ENCODE peak calls at places on chromosomes 1 and 21, in seven cellular contexts. N, I, L, M, H, R and Z are unnamed samples.

GRCh38 chr1:42170779-42171621 is 6.5 kb upstream of the GUCA2A start:
- DNase-seq in N (no peak), I (no peak), L (no peak), M (peak), H (no peak), R (no peak), Z (no peak)

GRCh38 chr1:244789276-244789580 is 46.2 kb upstream of the COX20 start:
- DNase-seq in N (no peak), I (no peak), L (no peak), M (no peak), H (no peak), R (no peak), Z (no peak)

GRCh38 chr1:244758700-244759099 is 76.8 kb upstream of the COX20 start:
- DNase-seq in N (no peak), I (no peak), L (no peak), M (no peak), H (no peak), R (no peak), Z (no peak)

GRCh38 chr1:239126881-239127280 is 259.5 kb upstream of the CHRM3 start:
- DNase-seq in N (no peak), I (no peak), L (no peak), M (no peak), H (no peak), R (no peak), Z (no peak)

GRCh38 chr21:34928637-34929036 is 120.5 kb downstream of the RUNX1 start:
- DNase-seq in N (no peak), I (no peak), L (no peak), M (no peak), H (no peak), R (no peak), Z (no peak)

GRCh38 chr1:84603941-84604830 is 29.9 kb upstream of the CTBS start:
- DNase-seq in N (no peak), I (peak), L (peak), M (no peak), H (no peak), R (peak), Z (no peak)

GRCh38 chr1:211676106-211676583 is 724 bp upstream of the NEK2 start:
- DNase-seq in N (no peak), I (no peak), L (no peak), M (no peak), H (no peak), R (no peak), Z (no peak)

GRCh38 chr1:7827134-7827955 is 25.5 kb downstream of the UTS2 start:
- DNase-seq in N (no peak), I (no peak), L (peak), M (no peak), H (no peak), R (peak), Z (no peak)

GRCh38 chr1:172487550-172487949 is 43.7 kb upstream of the PIGC start:
- DNase-seq in N (no peak), I (no peak), L (no peak), M (no peak), H (no peak), R (no peak), Z (no peak)

GRCh38 chr1:184299076-184299790 is 87.6 kb upstream of the C1orf21 start:
- DNase-seq in N (no peak), I (no peak), L (peak), M (no peak), H (peak), R (peak), Z (no peak)

GRCh38 chr1:183090386-183091006 is 67.3 kb downstream of the LAMC1 start:
- DNase-seq in N (no peak), I (no peak), L (peak), M (no peak), H (no peak), R (peak), Z (no peak)

GRCh38 chr1:30010506-30011106 is 712.8 kb downstream of the MATN1 start:
- DNase-seq in N (no peak), I (no peak), L (no peak), M (no peak), H (no peak), R (no peak), Z (no peak)

GRCh38 chr1:218123968-218124367 is 161.1 kb upstream of the RRP15 start:
- DNase-seq in N (no peak), I (no peak), L (no peak), M (no peak), H (no peak), R (no peak), Z (no peak)

GRCh38 chr1:207993477-207994445 is 82.8 kb upstream of the CD34 start:
- DNase-seq in N (peak), I (no peak), L (no peak), M (no peak), H (peak), R (peak), Z (no peak)

GRCh38 chr1:100860397-100860991 is 34.1 kb downstream of the EXTL2 start:
- DNase-seq in N (no peak), I (no peak), L (peak), M (no peak), H (no peak), R (peak), Z (no peak)

GRCh38 chr1:45254490-45254889 is 48.1 kb upstream of the ZSWIM5 start:
- DNase-seq in N (no peak), I (no peak), L (no peak), M (no peak), H (no peak), R (no peak), Z (no peak)

GRCh38 chr1:117569956-117570355 is 35.9 kb upstream of the TENT5C start:
- DNase-seq in N (no peak), I (no peak), L (no peak), M (no peak), H (peak), R (no peak), Z (no peak)

GRCh38 chr21:22961248-22961647 is 1963.0 kb downstream of the NCAM2 start:
- DNase-seq in N (no peak), I (no peak), L (no peak), M (no peak), H (no peak), R (no peak), Z (no peak)

GRCh38 chr1:59705849-59706599 is 108.7 kb upstream of the HOOK1 start:
- DNase-seq in N (no peak), I (no peak), L (peak), M (no peak), H (no peak), R (peak), Z (no peak)

GRCh38 chr1:198771562-198772153 is 132.8 kb downstream of the PTPRC start:
- DNase-seq in N (peak), I (no peak), L (peak), M (no peak), H (peak), R (peak), Z (peak)

GRCh38 chr1:106055900-106056299 is 1000.6 kb upstream of the PRMT6 start:
- DNase-seq in N (no peak), I (no peak), L (no peak), M (no peak), H (no peak), R (no peak), Z (no peak)

GRCh38 chr1:6245086-6245868 is 1.3 kb downstream of the HES3 start:
- DNase-seq in N (peak), I (peak), L (peak), M (peak), H (peak), R (peak), Z (peak)

GRCh38 chr21:28261291-28261690 is 731.4 kb downstream of the LTN1 start:
- DNase-seq in N (no peak), I (no peak), L (peak), M (no peak), H (no peak), R (no peak), Z (no peak)

GRCh38 chr1:64471724-64472276 is 1.9 kb downstream of the CACHD1 start:
- DNase-seq in N (no peak), I (no peak), L (peak), M (no peak), H (no peak), R (peak), Z (no peak)

GRCh38 chr21:39041815-39042214 is 141.4 kb downstream of the PSMG1 start:
- DNase-seq in N (no peak), I (no peak), L (no peak), M (no peak), H (no peak), R (no peak), Z (no peak)

GRCh38 chr1:168482106-168482505 is 61.7 kb downstream of the XCL2 start:
- DNase-seq in N (no peak), I (no peak), L (peak), M (no peak), H (no peak), R (no peak), Z (no peak)

GRCh38 chr1:9482816-9483572 is 56.3 kb upstream of the SLC25A33 start:
- DNase-seq in N (no peak), I (no peak), L (no peak), M (no peak), H (peak), R (no peak), Z (no peak)

GRCh38 chr1:155379180-155379876 is 58.6 kb downstream of the RUSC1 start:
- DNase-seq in N (no peak), I (no peak), L (peak), M (no peak), H (peak), R (peak), Z (peak)

GRCh38 chr1:1832151-1832550 is 53.9 kb upstream of the NADK start:
- DNase-seq in N (no peak), I (no peak), L (no peak), M (no peak), H (peak), R (no peak), Z (no peak)

GRCh38 chr1:36091141-36091540 is 2.4 kb downstream of the ADPRS start:
- DNase-seq in N (no peak), I (no peak), L (no peak), M (peak), H (no peak), R (no peak), Z (no peak)

GRCh38 chr1:24966724-24967346 is 36.8 kb upstream of the RUNX3 start:
- DNase-seq in N (peak), I (no peak), L (peak), M (no peak), H (no peak), R (peak), Z (peak)

GRCh38 chr1:174800221-174800791 is 199.4 kb upstream of the CACYBP start:
- DNase-seq in N (no peak), I (no peak), L (peak), M (no peak), H (peak), R (peak), Z (no peak)

GRCh38 chr1:99766378-99766800 is at the start of gene FRRS1:
- DNase-seq in N (peak), I (peak), L (peak), M (peak), H (peak), R (peak), Z (peak)

GRCh38 chr1:179820216-179820970 is 57.2 kb downstream of the TOR1AIP2 start:
- DNase-seq in N (no peak), I (no peak), L (no peak), M (no peak), H (no peak), R (no peak), Z (no peak)

GRCh38 chr1:243746736-243747135 is 103.3 kb downstream of the AKT3 start:
- DNase-seq in N (no peak), I (no peak), L (no peak), M (no peak), H (no peak), R (no peak), Z (no peak)

GRCh38 chr1:62508187-62508758 is 71.4 kb downstream of the USP1 start:
- DNase-seq in N (peak), I (peak), L (peak), M (no peak), H (peak), R (peak), Z (peak)

GRCh38 chr1:215526147-215526845 is 40.8 kb upstream of the KCTD3 start:
- DNase-seq in N (peak), I (peak), L (peak), M (no peak), H (peak), R (peak), Z (peak)

GRCh38 chr1:221137668-221138067 is 258.4 kb downstream of the HLX start:
- DNase-seq in N (no peak), I (no peak), L (no peak), M (no peak), H (no peak), R (peak), Z (no peak)

GRCh38 chr1:24745711-24746582 is 700 bp downstream of the CLIC4 start:
- DNase-seq in N (peak), I (no peak), L (peak), M (peak), H (peak), R (peak), Z (no peak)

GRCh38 chr21:29080454-29080930 is 7.0 kb upstream of the CCT8 start:
- DNase-seq in N (peak), I (no peak), L (no peak), M (no peak), H (no peak), R (no peak), Z (no peak)

GRCh38 chr1:195105773-195106172 is 1502.5 kb downstream of the KCNT2 start:
- DNase-seq in N (no peak), I (no peak), L (no peak), M (no peak), H (no peak), R (no peak), Z (no peak)

GRCh38 chr1:195105281-195105680 is 1503.0 kb downstream of the KCNT2 start:
- DNase-seq in N (peak), I (no peak), L (no peak), M (no peak), H (no peak), R (no peak), Z (no peak)
- TF ChIP-seq CTCF in N (peak), I (no peak), L (no peak), M (no peak), H (no peak), R (no peak), Z (peak)

GRCh38 chr1:119781434-119782210 is 12.9 kb upstream of the HMGCS2 start:
- DNase-seq in N (no peak), I (no peak), L (no peak), M (no peak), H (no peak), R (no peak), Z (no peak)
- TF ChIP-seq CTCF in N (no peak), I (peak), L (no peak), M (no peak), H (no peak), R (no peak), Z (no peak)

GRCh38 chr1:110548381-110548780 is 29.4 kb upstream of the KCNA10 start:
- DNase-seq in N (peak), I (peak), L (no peak), M (no peak), H (peak), R (peak), Z (peak)
- TF ChIP-seq CTCF in N (peak), I (peak), L (peak), M (peak), H (peak), R (peak), Z (peak)

DNA sequence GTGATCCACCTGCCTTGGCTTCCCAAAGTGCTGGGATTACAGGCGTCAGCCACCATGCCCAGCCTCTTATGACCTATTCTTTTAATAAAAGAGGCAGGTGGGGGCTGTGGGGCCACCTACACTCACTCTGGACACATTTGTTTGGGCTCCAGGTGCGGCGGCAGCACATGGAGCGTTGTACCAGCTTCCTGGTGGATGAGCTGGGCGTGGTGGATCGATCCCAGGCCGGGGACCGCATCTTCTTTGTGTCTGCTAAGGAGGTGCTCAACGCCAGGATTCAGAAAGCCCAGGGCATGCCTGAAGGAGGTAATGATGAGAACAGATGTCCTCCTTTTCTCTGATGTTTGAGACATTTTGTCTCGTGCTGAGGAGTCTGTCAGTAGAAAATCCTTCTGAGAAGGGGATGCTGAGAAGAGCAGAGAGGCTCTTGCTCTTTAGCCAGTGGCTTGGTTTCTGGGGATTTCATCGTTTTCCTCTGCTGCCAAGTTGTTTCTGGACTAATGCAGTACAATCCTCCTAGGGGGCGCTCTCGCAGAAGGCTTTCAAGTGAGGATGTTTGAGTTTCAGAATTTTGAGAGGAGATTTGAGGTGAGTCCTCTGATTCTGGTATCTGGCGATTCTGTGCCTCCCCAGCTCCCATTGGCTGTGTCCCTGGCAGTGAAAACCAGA is 17.9 kb upstream of the MIIP start:
- DNase-seq in N (peak), I (no peak), L (peak), M (no peak), H (peak), R (peak), Z (no peak)
- TF ChIP-seq CTCF in N (peak), I (no peak), L (peak), M (peak), H (peak), R (peak), Z (peak)

GRCh38 chr1:226186124-226187018 is at the start of gene ACBD3:
- DNase-seq in N (peak), I (no peak), L (peak), M (peak), H (peak), R (peak), Z (peak)
- TF ChIP-seq CTCF in N (no peak), I (no peak), L (no peak), M (peak), H (peak), R (no peak), Z (no peak)

GRCh38 chr1:81548918-81549587 is 251.7 kb upstream of the ADGRL2 start:
- DNase-seq in N (peak), I (no peak), L (no peak), M (no peak), H (no peak), R (no peak), Z (no peak)

GRCh38 chr1:81547261-81547911 is 253.3 kb upstream of the ADGRL2 start:
- DNase-seq in N (no peak), I (no peak), L (no peak), M (no peak), H (no peak), R (no peak), Z (no peak)

GRCh38 chr1:81550753-81551152 is 250.0 kb upstream of the ADGRL2 start:
- DNase-seq in N (no peak), I (no peak), L (no peak), M (no peak), H (no peak), R (no peak), Z (no peak)

GRCh38 chr1:81547912-81548303 is 252.8 kb upstream of the ADGRL2 start:
- DNase-seq in N (peak), I (no peak), L (no peak), M (no peak), H (no peak), R (peak), Z (peak)

DNA sequence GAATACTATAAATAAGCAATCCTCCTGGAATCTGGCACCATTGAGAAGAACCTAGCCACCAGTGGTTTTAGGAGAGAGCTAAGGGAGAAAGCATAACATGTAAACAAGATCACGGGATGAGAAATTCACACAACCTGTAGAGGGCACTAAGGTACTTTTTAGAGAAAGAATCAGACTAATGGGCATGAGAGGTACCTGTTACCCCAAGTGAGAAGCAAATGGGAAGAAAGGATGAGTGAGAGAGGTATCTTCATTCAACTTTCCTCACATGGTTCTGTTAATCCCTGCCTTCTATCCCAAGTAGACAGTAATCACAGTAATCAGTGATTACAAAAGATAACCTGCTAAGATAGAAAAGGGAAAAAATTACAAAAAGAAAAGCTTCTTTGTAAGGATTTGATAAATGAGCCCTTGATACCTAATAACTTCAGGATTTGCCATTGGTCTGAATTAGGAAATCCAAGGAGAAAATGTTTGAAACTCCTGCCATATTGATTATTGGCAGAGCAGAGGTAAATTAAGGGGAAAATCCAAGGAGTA is 251.1 kb upstream of the ADGRL2 start:
- DNase-seq in N (peak), I (peak), L (peak), M (no peak), H (peak), R (peak), Z (peak)
- TF ChIP-seq CTCF in N (peak), I (peak), L (peak), M (peak), H (peak), R (peak), Z (peak)

DNA sequence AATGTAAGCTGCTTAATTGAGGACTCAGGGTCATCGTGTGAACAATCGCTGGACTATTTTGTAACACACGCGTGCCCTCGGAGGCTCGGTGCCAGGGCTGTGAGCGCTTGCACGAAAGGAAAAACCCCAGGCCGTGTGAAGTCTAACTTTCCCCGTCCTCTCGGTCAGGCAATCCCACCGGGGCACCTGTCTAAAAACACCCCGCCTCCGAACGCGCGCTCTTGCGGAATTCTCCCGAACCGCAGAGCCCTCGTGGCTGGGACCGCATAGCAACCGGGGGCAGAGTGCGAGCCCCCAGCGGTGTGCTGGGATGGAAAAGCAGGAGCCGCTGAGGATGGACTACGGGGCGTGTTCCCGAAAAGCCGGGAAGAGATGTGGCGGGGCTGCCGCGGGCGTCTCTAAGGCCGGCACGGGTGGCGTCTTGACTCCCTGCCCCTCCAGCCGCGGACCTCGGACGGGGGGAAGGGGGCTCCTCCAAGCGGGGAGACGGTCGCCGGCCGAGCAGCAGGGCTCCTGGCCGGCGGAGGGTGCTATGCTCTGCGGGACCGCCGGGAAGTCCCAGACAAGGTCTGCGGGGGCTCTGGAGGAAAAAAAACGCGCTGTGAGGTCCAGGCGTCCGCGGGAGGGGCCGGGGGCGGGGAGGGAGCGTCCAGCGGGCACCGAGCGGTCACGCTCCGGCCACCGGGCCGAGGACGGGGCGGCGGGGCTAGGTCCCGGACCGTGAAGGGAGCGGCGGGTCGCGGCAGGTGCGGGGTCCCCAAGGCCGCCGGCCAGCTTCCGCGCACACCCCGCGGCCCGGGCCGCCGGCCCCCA is 936 bp downstream of the ZBTB21 start:
- DNase-seq in N (peak), I (no peak), L (peak), M (peak), H (peak), R (peak), Z (peak)
- TF ChIP-seq CTCF in N (peak), I (peak), L (peak), M (peak), H (peak), R (no peak), Z (peak)